ENCODE peak calls at places on chromosomes 5 and 9, in ten cellular contexts. One of them, this sample, is unnamed.

GRCh38 chr5:149975409-149975808 is 14.9 kb downstream of the SLC26A2 start:
- DNase-seq in body of pancreas: no peak
- DNase-seq in heart left ventricle: no peak
- DNase-seq in esophagus squamous epithelium: no peak
- DNase-seq in sigmoid colon: no peak
- DNase-seq in A549: no peak
- DNase-seq in stomach: no peak
- DNase-seq in prostate gland: no peak
- DNase-seq in uterus: no peak
- DNase-seq in endothelial cell of umbilical vein: no peak
- DNase-seq in this sample: no peak

GRCh38 chr5:169299651-169300467 is 1.1 kb downstream of the SLIT3 start:
- DNase-seq in body of pancreas: no peak
- DNase-seq in heart left ventricle: no peak
- DNase-seq in esophagus squamous epithelium: no peak
- DNase-seq in sigmoid colon: peak
- DNase-seq in A549: peak
- DNase-seq in stomach: no peak
- DNase-seq in prostate gland: no peak
- DNase-seq in uterus: peak
- DNase-seq in endothelial cell of umbilical vein: no peak
- DNase-seq in this sample: no peak

GRCh38 chr9:115717298-115717697 is 436.3 kb upstream of the PAPPA start:
- DNase-seq in body of pancreas: no peak
- DNase-seq in heart left ventricle: no peak
- DNase-seq in esophagus squamous epithelium: no peak
- DNase-seq in sigmoid colon: no peak
- DNase-seq in A549: no peak
- DNase-seq in stomach: no peak
- DNase-seq in prostate gland: no peak
- DNase-seq in uterus: no peak
- DNase-seq in endothelial cell of umbilical vein: no peak
- DNase-seq in this sample: no peak

GRCh38 chr5:149279651-149280050 is 8.0 kb downstream of the AFAP1L1 start:
- DNase-seq in body of pancreas: no peak
- DNase-seq in heart left ventricle: no peak
- DNase-seq in esophagus squamous epithelium: no peak
- DNase-seq in sigmoid colon: no peak
- DNase-seq in A549: no peak
- DNase-seq in stomach: no peak
- DNase-seq in prostate gland: no peak
- DNase-seq in uterus: no peak
- DNase-seq in endothelial cell of umbilical vein: no peak
- DNase-seq in this sample: no peak

GRCh38 chr5:171175746-171176145 is 133.3 kb upstream of the TLX3 start:
- DNase-seq in body of pancreas: no peak
- DNase-seq in heart left ventricle: no peak
- DNase-seq in esophagus squamous epithelium: no peak
- DNase-seq in sigmoid colon: no peak
- DNase-seq in A549: no peak
- DNase-seq in stomach: no peak
- DNase-seq in prostate gland: no peak
- DNase-seq in uterus: no peak
- DNase-seq in endothelial cell of umbilical vein: no peak
- DNase-seq in this sample: no peak

GRCh38 chr9:16680965-16681658 is 189.4 kb downstream of the BNC2 start:
- DNase-seq in body of pancreas: no peak
- DNase-seq in heart left ventricle: no peak
- DNase-seq in esophagus squamous epithelium: no peak
- DNase-seq in sigmoid colon: no peak
- DNase-seq in A549: no peak
- DNase-seq in stomach: no peak
- DNase-seq in prostate gland: no peak
- DNase-seq in uterus: no peak
- DNase-seq in endothelial cell of umbilical vein: peak
- DNase-seq in this sample: no peak

GRCh38 chr5:88889165-88890069 is 6.4 kb upstream of the MEF2C start:
- DNase-seq in body of pancreas: peak
- DNase-seq in heart left ventricle: peak
- DNase-seq in esophagus squamous epithelium: peak
- DNase-seq in sigmoid colon: peak
- DNase-seq in A549: no peak
- DNase-seq in stomach: no peak
- DNase-seq in prostate gland: no peak
- DNase-seq in uterus: peak
- DNase-seq in endothelial cell of umbilical vein: peak
- DNase-seq in this sample: peak

GRCh38 chr9:99172129-99173091 is 49.3 kb downstream of the ALG2 start:
- DNase-seq in body of pancreas: no peak
- DNase-seq in heart left ventricle: no peak
- DNase-seq in esophagus squamous epithelium: no peak
- DNase-seq in sigmoid colon: no peak
- DNase-seq in A549: no peak
- DNase-seq in stomach: no peak
- DNase-seq in prostate gland: no peak
- DNase-seq in uterus: no peak
- DNase-seq in endothelial cell of umbilical vein: no peak
- DNase-seq in this sample: no peak

GRCh38 chr9:91855196-91855595 is 94.8 kb downstream of the ROR2 start:
- DNase-seq in body of pancreas: no peak
- DNase-seq in heart left ventricle: no peak
- DNase-seq in esophagus squamous epithelium: no peak
- DNase-seq in sigmoid colon: peak
- DNase-seq in A549: no peak
- DNase-seq in stomach: no peak
- DNase-seq in prostate gland: no peak
- DNase-seq in uterus: no peak
- DNase-seq in endothelial cell of umbilical vein: no peak
- DNase-seq in this sample: no peak

GRCh38 chr9:91857831-91858669 is 92.0 kb downstream of the ROR2 start:
- DNase-seq in body of pancreas: no peak
- DNase-seq in heart left ventricle: no peak
- DNase-seq in esophagus squamous epithelium: no peak
- DNase-seq in sigmoid colon: peak
- DNase-seq in A549: no peak
- DNase-seq in stomach: no peak
- DNase-seq in prostate gland: no peak
- DNase-seq in uterus: no peak
- DNase-seq in endothelial cell of umbilical vein: no peak
- DNase-seq in this sample: no peak

GRCh38 chr9:91856419-91856818 is 93.6 kb downstream of the ROR2 start:
- DNase-seq in body of pancreas: no peak
- DNase-seq in heart left ventricle: no peak
- DNase-seq in esophagus squamous epithelium: no peak
- DNase-seq in sigmoid colon: peak
- DNase-seq in A549: no peak
- DNase-seq in stomach: no peak
- DNase-seq in prostate gland: no peak
- DNase-seq in uterus: no peak
- DNase-seq in endothelial cell of umbilical vein: no peak
- DNase-seq in this sample: no peak

GRCh38 chr9:91858670-91859030 is 91.4 kb downstream of the ROR2 start:
- DNase-seq in body of pancreas: no peak
- DNase-seq in heart left ventricle: no peak
- DNase-seq in esophagus squamous epithelium: no peak
- DNase-seq in sigmoid colon: peak
- DNase-seq in A549: no peak
- DNase-seq in stomach: no peak
- DNase-seq in prostate gland: no peak
- DNase-seq in uterus: no peak
- DNase-seq in endothelial cell of umbilical vein: no peak
- DNase-seq in this sample: no peak

GRCh38 chr9:91857291-91857781 is 92.7 kb downstream of the ROR2 start:
- DNase-seq in body of pancreas: no peak
- DNase-seq in heart left ventricle: no peak
- DNase-seq in esophagus squamous epithelium: no peak
- DNase-seq in sigmoid colon: peak
- DNase-seq in A549: no peak
- DNase-seq in stomach: no peak
- DNase-seq in prostate gland: no peak
- DNase-seq in uterus: no peak
- DNase-seq in endothelial cell of umbilical vein: no peak
- DNase-seq in this sample: no peak
- H3K4me3 ChIP-seq in body of pancreas: no peak
- H3K4me3 ChIP-seq in heart left ventricle: no peak
- H3K4me3 ChIP-seq in esophagus squamous epithelium: no peak
- H3K4me3 ChIP-seq in sigmoid colon: no peak
- H3K4me3 ChIP-seq in A549: no peak
- H3K4me3 ChIP-seq in stomach: no peak
- H3K4me3 ChIP-seq in prostate gland: no peak
- H3K4me3 ChIP-seq in uterus: no peak
- H3K4me3 ChIP-seq in endothelial cell of umbilical vein: no peak
- H3K4me3 ChIP-seq in this sample: no peak

DNA sequence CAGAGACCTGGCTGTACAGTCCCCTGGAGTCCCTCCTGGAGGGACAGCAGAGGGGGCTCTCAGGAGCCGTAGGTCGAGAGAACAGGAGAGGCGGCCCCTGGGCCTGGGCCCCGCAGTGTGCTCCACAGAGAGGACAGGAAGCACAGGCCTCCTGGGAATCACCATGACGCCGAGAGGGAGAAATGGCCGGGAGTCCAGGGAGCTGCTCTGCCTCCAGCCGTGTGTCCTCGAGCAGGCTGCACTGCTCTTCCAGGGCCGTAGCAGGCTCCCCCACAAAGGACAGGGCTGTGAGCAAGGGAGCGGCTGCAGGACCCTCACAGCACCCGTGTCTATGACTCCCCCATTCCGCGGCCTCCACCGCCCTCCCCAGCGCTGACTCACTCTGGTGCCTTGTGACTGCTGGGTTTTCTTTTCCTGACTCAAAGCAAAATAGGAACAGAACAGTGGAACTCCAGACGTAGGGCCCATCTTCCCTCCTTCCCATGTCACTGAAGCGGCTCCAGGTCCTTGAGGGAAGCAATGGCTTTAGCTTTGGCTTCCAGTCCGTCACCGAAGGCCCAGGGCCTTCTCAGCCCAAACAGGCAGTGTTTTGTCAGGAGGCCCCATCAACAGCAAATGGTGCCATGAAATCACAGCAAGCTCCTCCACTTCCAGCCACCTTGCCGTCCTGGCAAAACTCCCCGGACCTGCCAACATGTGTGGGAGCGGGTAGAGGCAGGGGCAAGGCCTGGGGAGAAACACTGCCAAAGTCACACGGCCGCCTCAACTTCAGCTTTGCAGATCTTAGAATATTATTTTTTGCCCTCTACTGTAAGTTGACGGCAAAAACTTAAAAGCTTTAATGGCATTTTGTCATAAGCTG is 114.2 kb downstream of the LHFPL2 start:
- DNase-seq in body of pancreas: peak
- DNase-seq in heart left ventricle: peak
- DNase-seq in esophagus squamous epithelium: no peak
- DNase-seq in sigmoid colon: peak
- DNase-seq in A549: no peak
- DNase-seq in stomach: no peak
- DNase-seq in prostate gland: no peak
- DNase-seq in uterus: peak
- DNase-seq in endothelial cell of umbilical vein: no peak
- DNase-seq in this sample: no peak
- TF ChIP-seq POLR2A in body of pancreas: no peak
- TF ChIP-seq POLR2A in heart left ventricle: no peak
- TF ChIP-seq POLR2A in esophagus squamous epithelium: no peak
- TF ChIP-seq POLR2A in sigmoid colon: no peak
- TF ChIP-seq POLR2A in A549: no peak
- TF ChIP-seq POLR2A in stomach: no peak
- TF ChIP-seq POLR2A in prostate gland: no peak
- TF ChIP-seq POLR2A in uterus: peak
- TF ChIP-seq POLR2A in endothelial cell of umbilical vein: no peak
- TF ChIP-seq POLR2A in this sample: no peak

GRCh38 chr5:84253946-84254345 is 130.7 kb downstream of the EDIL3 start:
- DNase-seq in body of pancreas: no peak
- DNase-seq in heart left ventricle: no peak
- DNase-seq in esophagus squamous epithelium: no peak
- DNase-seq in sigmoid colon: no peak
- DNase-seq in A549: no peak
- DNase-seq in stomach: no peak
- DNase-seq in prostate gland: no peak
- DNase-seq in uterus: no peak
- DNase-seq in endothelial cell of umbilical vein: no peak
- DNase-seq in this sample: no peak

GRCh38 chr5:84259221-84260045 is 125.2 kb downstream of the EDIL3 start:
- DNase-seq in body of pancreas: no peak
- DNase-seq in heart left ventricle: no peak
- DNase-seq in esophagus squamous epithelium: no peak
- DNase-seq in sigmoid colon: no peak
- DNase-seq in A549: no peak
- DNase-seq in stomach: no peak
- DNase-seq in prostate gland: no peak
- DNase-seq in uterus: no peak
- DNase-seq in endothelial cell of umbilical vein: no peak
- DNase-seq in this sample: no peak

GRCh38 chr5:84251503-84251902 is 133.2 kb downstream of the EDIL3 start:
- DNase-seq in body of pancreas: no peak
- DNase-seq in heart left ventricle: no peak
- DNase-seq in esophagus squamous epithelium: no peak
- DNase-seq in sigmoid colon: no peak
- DNase-seq in A549: no peak
- DNase-seq in stomach: no peak
- DNase-seq in prostate gland: no peak
- DNase-seq in uterus: no peak
- DNase-seq in endothelial cell of umbilical vein: no peak
- DNase-seq in this sample: no peak

GRCh38 chr5:84257061-84257460 is 127.6 kb downstream of the EDIL3 start:
- DNase-seq in body of pancreas: no peak
- DNase-seq in heart left ventricle: no peak
- DNase-seq in esophagus squamous epithelium: no peak
- DNase-seq in sigmoid colon: no peak
- DNase-seq in A549: no peak
- DNase-seq in stomach: no peak
- DNase-seq in prostate gland: no peak
- DNase-seq in uterus: no peak
- DNase-seq in endothelial cell of umbilical vein: no peak
- DNase-seq in this sample: no peak

DNA sequence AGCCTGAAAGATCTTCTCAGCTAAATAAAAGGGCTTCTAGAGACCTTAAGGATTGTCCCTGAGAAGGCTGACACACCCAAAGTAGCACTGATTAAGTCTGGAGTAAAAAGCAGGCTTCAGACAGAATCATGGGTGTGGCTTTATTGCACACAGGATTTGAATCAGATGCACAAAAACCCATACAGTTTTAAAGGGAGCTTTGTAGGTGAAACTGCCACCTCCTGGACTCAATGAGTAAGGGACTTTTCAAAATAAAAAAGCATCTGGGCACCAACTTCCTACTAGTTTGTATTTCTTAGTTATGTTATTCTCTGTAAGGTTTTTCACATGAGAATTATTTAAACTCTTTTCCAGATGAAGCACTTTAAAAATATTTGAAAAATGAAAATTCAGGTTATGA is 129.4 kb downstream of the EDIL3 start:
- DNase-seq in body of pancreas: no peak
- DNase-seq in heart left ventricle: no peak
- DNase-seq in esophagus squamous epithelium: no peak
- DNase-seq in sigmoid colon: no peak
- DNase-seq in A549: no peak
- DNase-seq in stomach: no peak
- DNase-seq in prostate gland: no peak
- DNase-seq in uterus: no peak
- DNase-seq in endothelial cell of umbilical vein: peak
- DNase-seq in this sample: no peak
- TF ChIP-seq CTCF in body of pancreas: peak
- TF ChIP-seq CTCF in heart left ventricle: no peak
- TF ChIP-seq CTCF in esophagus squamous epithelium: peak
- TF ChIP-seq CTCF in sigmoid colon: no peak
- TF ChIP-seq CTCF in A549: peak
- TF ChIP-seq CTCF in stomach: no peak
- TF ChIP-seq CTCF in prostate gland: no peak
- TF ChIP-seq CTCF in uterus: no peak
- TF ChIP-seq CTCF in endothelial cell of umbilical vein: peak
- TF ChIP-seq CTCF in this sample: no peak

GRCh38 chr5:110354341-110354740 is 372.1 kb downstream of the TMEM232 start:
- DNase-seq in body of pancreas: peak
- DNase-seq in heart left ventricle: no peak
- DNase-seq in esophagus squamous epithelium: no peak
- DNase-seq in sigmoid colon: no peak
- DNase-seq in A549: no peak
- DNase-seq in stomach: no peak
- DNase-seq in prostate gland: no peak
- DNase-seq in uterus: no peak
- DNase-seq in endothelial cell of umbilical vein: no peak
- DNase-seq in this sample: peak
- H3K4me3 ChIP-seq in body of pancreas: no peak
- H3K4me3 ChIP-seq in heart left ventricle: no peak
- H3K4me3 ChIP-seq in esophagus squamous epithelium: no peak
- H3K4me3 ChIP-seq in sigmoid colon: no peak
- H3K4me3 ChIP-seq in A549: no peak
- H3K4me3 ChIP-seq in stomach: no peak
- H3K4me3 ChIP-seq in prostate gland: no peak
- H3K4me3 ChIP-seq in uterus: no peak
- H3K4me3 ChIP-seq in endothelial cell of umbilical vein: no peak
- H3K4me3 ChIP-seq in this sample: no peak

This sample was measured in testis.